ENCODE peak calls at places on chromosomes 6 and 20, in seven cellular contexts. Z is HepG2, B is H1, C is K562, H is HCT116, X is SK-N-SH, N is GM12878. I is an unnamed sample.

GRCh38 chr20:9889270-9889981 is 50.5 kb upstream of the PAK5 start:
- DNase-seq in Z (peak), B (no peak), C (no peak), H (no peak), X (no peak), N (peak), I (peak)

GRCh38 chr20:24871429-24872213 is 77.4 kb upstream of the CST7 start:
- DNase-seq in Z (no peak), B (no peak), C (no peak), H (no peak), X (no peak), N (no peak), I (no peak)

GRCh38 chr6:157709514-157709913 is 113.5 kb upstream of the SNX9 start:
- DNase-seq in Z (no peak), B (no peak), C (no peak), H (no peak), X (no peak), N (no peak), I (no peak)

GRCh38 chr6:137188855-137189254 is 15.4 kb upstream of the IL22RA2 start:
- DNase-seq in Z (peak), B (no peak), C (no peak), H (peak), X (no peak), N (no peak), I (no peak)

GRCh38 chr6:135144678-135145508 is 36.2 kb upstream of the MYB start:
- DNase-seq in Z (peak), B (no peak), C (peak), H (peak), X (peak), N (no peak), I (peak)

GRCh38 chr6:157258878-157259277 is 64.4 kb downstream of the TMEM242 start:
- DNase-seq in Z (no peak), B (no peak), C (no peak), H (no peak), X (no peak), N (no peak), I (no peak)

GRCh38 chr6:35955071-35955470 is 34.2 kb upstream of the SRPK1 start:
- DNase-seq in Z (no peak), B (no peak), C (no peak), H (no peak), X (no peak), N (no peak), I (no peak)

GRCh38 chr20:56781108-56781739 is 152.1 kb downstream of the TFAP2C start:
- DNase-seq in Z (no peak), B (no peak), C (no peak), H (no peak), X (no peak), N (no peak), I (no peak)

GRCh38 chr20:36950432-36951197 is 893 bp downstream of the SAMHD1 start:
- DNase-seq in Z (no peak), B (no peak), C (peak), H (no peak), X (no peak), N (no peak), I (no peak)

GRCh38 chr20:5136096-5136495 is 9.3 kb downstream of the CDS2 start:
- DNase-seq in Z (no peak), B (no peak), C (no peak), H (no peak), X (no peak), N (no peak), I (no peak)

GRCh38 chr6:109610555-109610954 is 80.4 kb downstream of the AK9 start:
- DNase-seq in Z (no peak), B (no peak), C (no peak), H (no peak), X (no peak), N (no peak), I (no peak)

GRCh38 chr6:169249057-169249456 is 4.6 kb downstream of the THBS2 start:
- DNase-seq in Z (no peak), B (no peak), C (no peak), H (no peak), X (no peak), N (no peak), I (no peak)

GRCh38 chr6:51203504-51203903 is 384.8 kb downstream of the TFAP2B start:
- DNase-seq in Z (no peak), B (no peak), C (no peak), H (no peak), X (no peak), N (no peak), I (no peak)

GRCh38 chr6:105781905-105782304 is 304.2 kb upstream of the PRDM1 start:
- DNase-seq in Z (no peak), B (no peak), C (no peak), H (no peak), X (no peak), N (no peak), I (no peak)

GRCh38 chr6:5457036-5457435 is 195.7 kb downstream of the FARS2 start:
- DNase-seq in Z (no peak), B (no peak), C (no peak), H (no peak), X (no peak), N (no peak), I (no peak)

GRCh38 chr6:159431750-159432149 is 261.3 kb downstream of the SOD2 start:
- DNase-seq in Z (no peak), B (no peak), C (no peak), H (no peak), X (no peak), N (no peak), I (no peak)

GRCh38 chr6:47308223-47308567 is 1.5 kb downstream of the TNFRSF21 start:
- DNase-seq in Z (no peak), B (no peak), C (no peak), H (no peak), X (no peak), N (no peak), I (no peak)

GRCh38 chr6:38603966-38604365 is 35.8 kb downstream of the BTBD9 start:
- DNase-seq in Z (no peak), B (no peak), C (no peak), H (no peak), X (no peak), N (no peak), I (no peak)

DNA sequence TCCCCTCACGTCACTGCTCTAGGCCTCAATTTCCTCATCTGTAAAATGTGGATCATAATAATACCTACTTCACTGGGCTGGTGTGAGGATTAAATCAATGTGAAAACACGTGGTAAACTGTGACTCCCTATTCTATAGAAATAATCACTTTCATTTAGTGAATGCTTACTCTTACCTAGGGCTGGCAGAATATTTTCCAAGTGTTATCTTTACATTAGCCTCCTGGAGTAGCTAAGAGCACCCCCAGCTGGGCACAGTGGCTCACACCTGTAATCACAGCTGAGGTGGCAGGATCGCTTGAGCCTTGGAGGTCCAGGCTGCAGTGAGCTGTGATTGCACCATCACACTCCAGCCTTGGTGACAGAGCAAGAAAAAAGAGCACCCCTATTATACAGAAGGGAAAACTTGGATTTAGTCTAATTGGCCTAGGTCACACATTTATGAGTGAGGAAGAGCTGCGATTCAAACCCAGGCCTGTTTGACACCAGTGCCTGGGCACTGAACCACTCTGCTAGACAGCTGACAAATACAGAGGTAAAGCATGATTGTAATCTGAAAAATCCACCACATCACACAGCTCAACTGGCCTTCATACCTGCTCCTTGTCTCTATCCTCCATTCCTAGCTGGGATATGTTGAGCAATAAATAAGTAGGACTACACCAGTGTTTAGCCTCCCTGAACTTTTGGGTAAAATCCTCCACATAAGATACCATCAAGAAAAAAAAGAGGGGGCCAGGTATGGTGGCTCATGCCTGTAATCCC is 1.4 kb upstream of the SNTA1 start:
- DNase-seq in Z (peak), B (no peak), C (peak), H (no peak), X (no peak), N (no peak), I (no peak)
- TF ChIP-seq JUND in Z (no peak), B (no peak), C (no peak), H (no peak), X (no peak), N (no peak), I (no peak)

GRCh38 chr6:111238464-111239119 is 151.3 kb downstream of the SLC16A10 start:
- DNase-seq in Z (no peak), B (no peak), C (no peak), H (no peak), X (no peak), N (no peak), I (no peak)
- TF ChIP-seq JUND in Z (no peak), B (no peak), C (peak), H (peak), X (peak), N (no peak), I (no peak)

GRCh38 chr20:17442588-17442987 is 88.6 kb downstream of the BFSP1 start:
- DNase-seq in Z (peak), B (no peak), C (peak), H (peak), X (no peak), N (no peak), I (no peak)
- TF ChIP-seq JUND in Z (no peak), B (no peak), C (no peak), H (no peak), X (no peak), N (no peak), I (no peak)

GRCh38 chr6:30930506-30930905 is 1.5 kb downstream of the SFTA2 start:
- DNase-seq in Z (no peak), B (no peak), C (no peak), H (no peak), X (no peak), N (no peak), I (no peak)
- TF ChIP-seq JUND in Z (no peak), B (no peak), C (no peak), H (no peak), X (no peak), N (no peak), I (no peak)

GRCh38 chr6:12648171-12648570 is 68.4 kb upstream of the PHACTR1 start:
- DNase-seq in Z (no peak), B (no peak), C (no peak), H (no peak), X (no peak), N (no peak), I (no peak)
- TF ChIP-seq JUND in Z (no peak), B (no peak), C (no peak), H (no peak), X (no peak), N (no peak), I (no peak)

DNA sequence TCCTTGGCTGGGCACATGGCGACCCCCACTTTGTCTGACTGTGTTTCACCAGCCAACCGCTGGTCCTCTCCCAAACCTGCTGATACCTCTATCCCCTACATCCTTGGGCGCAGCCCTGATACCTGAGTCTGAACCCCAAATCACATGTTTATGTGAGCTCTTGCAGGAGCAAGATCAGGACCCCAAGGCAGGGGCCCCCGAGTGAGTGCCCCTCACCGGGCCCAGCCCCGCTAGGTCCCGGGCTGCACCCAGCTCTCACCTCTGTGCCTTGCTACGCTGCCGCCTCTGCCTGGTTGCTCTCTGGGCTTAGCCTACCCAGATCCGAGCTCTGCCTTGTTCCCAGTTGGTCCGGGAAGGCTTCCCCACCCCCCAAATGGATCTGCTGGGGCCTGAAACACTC is 248.6 kb downstream of the TAF4 start:
- DNase-seq in Z (no peak), B (no peak), C (no peak), H (no peak), X (no peak), N (no peak), I (no peak)
- TF ChIP-seq JUND in Z (no peak), B (no peak), C (no peak), H (no peak), X (no peak), N (no peak), I (no peak)

GRCh38 chr20:11902264-11902663 is 15.4 kb upstream of the BTBD3 start:
- DNase-seq in Z (no peak), B (no peak), C (no peak), H (no peak), X (no peak), N (no peak), I (no peak)

GRCh38 chr20:11905460-11906150 is 12.1 kb upstream of the BTBD3 start:
- DNase-seq in Z (no peak), B (no peak), C (no peak), H (no peak), X (no peak), N (no peak), I (no peak)

GRCh38 chr20:11906626-11907480 is 10.8 kb upstream of the BTBD3 start:
- DNase-seq in Z (no peak), B (no peak), C (no peak), H (no peak), X (no peak), N (no peak), I (no peak)

GRCh38 chr20:11895832-11896484 is 21.7 kb upstream of the BTBD3 start:
- DNase-seq in Z (no peak), B (no peak), C (no peak), H (no peak), X (no peak), N (no peak), I (no peak)

GRCh38 chr20:11901127-11901526 is 16.6 kb upstream of the BTBD3 start:
- DNase-seq in Z (peak), B (no peak), C (no peak), H (no peak), X (no peak), N (no peak), I (no peak)
- TF ChIP-seq JUND in Z (no peak), B (no peak), C (no peak), H (no peak), X (peak), N (no peak), I (no peak)